ENCODE peak calls at places on chromosome 22, in nine cellular contexts. One of them, this sample, is unnamed.

GRCh38 chr22:25139062-25139461 is 60.6 kb upstream of the CRYBB3 start:
- DNase-seq in EH: no peak
- DNase-seq in amniotic stem cell: no peak
- DNase-seq in stimulated activated naive CD8-positive, alpha-beta T cell treated with anti-CD3 and anti-CD28 coated beads, Interleukin-15, Interleukin-2, amounts not matched to agents 100 U/mL and 50 U/mL, for 24 hours: no peak
- DNase-seq in AG04450: no peak
- DNase-seq in AG08395: no peak
- DNase-seq in GM12892: no peak
- DNase-seq in D341Med: no peak
- DNase-seq in heart right ventricle: peak
- DNase-seq in this sample: no peak

GRCh38 chr22:39254122-39254521 is 9.3 kb upstream of the PDGFB start:
- DNase-seq in EH: no peak
- DNase-seq in amniotic stem cell: no peak
- DNase-seq in stimulated activated naive CD8-positive, alpha-beta T cell treated with anti-CD3 and anti-CD28 coated beads, Interleukin-15, Interleukin-2, amounts not matched to agents 100 U/mL and 50 U/mL, for 24 hours: no peak
- DNase-seq in AG04450: no peak
- DNase-seq in AG08395: no peak
- DNase-seq in GM12892: no peak
- DNase-seq in D341Med: no peak
- DNase-seq in heart right ventricle: no peak
- DNase-seq in this sample: no peak

GRCh38 chr22:41256254-41256897 is 15.6 kb upstream of the CHADL start:
- DNase-seq in EH: peak
- DNase-seq in amniotic stem cell: peak
- DNase-seq in stimulated activated naive CD8-positive, alpha-beta T cell treated with anti-CD3 and anti-CD28 coated beads, Interleukin-15, Interleukin-2, amounts not matched to agents 100 U/mL and 50 U/mL, for 24 hours: no peak
- DNase-seq in AG04450: peak
- DNase-seq in AG08395: peak
- DNase-seq in GM12892: no peak
- DNase-seq in D341Med: no peak
- DNase-seq in heart right ventricle: no peak
- DNase-seq in this sample: peak

GRCh38 chr22:26892401-26893033 is 235.1 kb downstream of the MIAT start:
- DNase-seq in EH: peak
- DNase-seq in amniotic stem cell: no peak
- DNase-seq in stimulated activated naive CD8-positive, alpha-beta T cell treated with anti-CD3 and anti-CD28 coated beads, Interleukin-15, Interleukin-2, amounts not matched to agents 100 U/mL and 50 U/mL, for 24 hours: no peak
- DNase-seq in AG04450: no peak
- DNase-seq in AG08395: peak
- DNase-seq in GM12892: no peak
- DNase-seq in D341Med: no peak
- DNase-seq in heart right ventricle: no peak
- DNase-seq in this sample: no peak

GRCh38 chr22:35540600-35541253 is at the start of gene RASD2:
- DNase-seq in EH: peak
- DNase-seq in amniotic stem cell: no peak
- DNase-seq in stimulated activated naive CD8-positive, alpha-beta T cell treated with anti-CD3 and anti-CD28 coated beads, Interleukin-15, Interleukin-2, amounts not matched to agents 100 U/mL and 50 U/mL, for 24 hours: peak
- DNase-seq in AG04450: no peak
- DNase-seq in AG08395: no peak
- DNase-seq in GM12892: no peak
- DNase-seq in D341Med: peak
- DNase-seq in heart right ventricle: peak
- DNase-seq in this sample: no peak

GRCh38 chr22:19149047-19149883 is 827 bp downstream of the GSC2 start:
- DNase-seq in EH: peak
- DNase-seq in amniotic stem cell: no peak
- DNase-seq in stimulated activated naive CD8-positive, alpha-beta T cell treated with anti-CD3 and anti-CD28 coated beads, Interleukin-15, Interleukin-2, amounts not matched to agents 100 U/mL and 50 U/mL, for 24 hours: peak
- DNase-seq in AG04450: no peak
- DNase-seq in AG08395: no peak
- DNase-seq in GM12892: no peak
- DNase-seq in D341Med: no peak
- DNase-seq in heart right ventricle: no peak
- DNase-seq in this sample: peak

GRCh38 chr22:37193629-37194191 is 5.7 kb upstream of the C1QTNF6 start:
- DNase-seq in EH: peak
- DNase-seq in amniotic stem cell: no peak
- DNase-seq in stimulated activated naive CD8-positive, alpha-beta T cell treated with anti-CD3 and anti-CD28 coated beads, Interleukin-15, Interleukin-2, amounts not matched to agents 100 U/mL and 50 U/mL, for 24 hours: peak
- DNase-seq in AG04450: no peak
- DNase-seq in AG08395: no peak
- DNase-seq in GM12892: no peak
- DNase-seq in D341Med: no peak
- DNase-seq in heart right ventricle: no peak
- DNase-seq in this sample: peak

GRCh38 chr22:44567846-44568493 is 69.9 kb upstream of the RTL6 start:
- DNase-seq in EH: peak
- DNase-seq in amniotic stem cell: no peak
- DNase-seq in stimulated activated naive CD8-positive, alpha-beta T cell treated with anti-CD3 and anti-CD28 coated beads, Interleukin-15, Interleukin-2, amounts not matched to agents 100 U/mL and 50 U/mL, for 24 hours: peak
- DNase-seq in AG04450: no peak
- DNase-seq in AG08395: no peak
- DNase-seq in GM12892: no peak
- DNase-seq in D341Med: no peak
- DNase-seq in heart right ventricle: no peak
- DNase-seq in this sample: peak

GRCh38 chr22:46131151-46131587 is 19.2 kb upstream of the PPARA start:
- DNase-seq in EH: no peak
- DNase-seq in amniotic stem cell: no peak
- DNase-seq in stimulated activated naive CD8-positive, alpha-beta T cell treated with anti-CD3 and anti-CD28 coated beads, Interleukin-15, Interleukin-2, amounts not matched to agents 100 U/mL and 50 U/mL, for 24 hours: no peak
- DNase-seq in AG04450: no peak
- DNase-seq in AG08395: no peak
- DNase-seq in GM12892: no peak
- DNase-seq in D341Med: peak
- DNase-seq in heart right ventricle: peak
- DNase-seq in this sample: no peak

GRCh38 chr22:22197993-22198402 is 46.6 kb upstream of the VPREB1 start:
- DNase-seq in EH: no peak
- DNase-seq in amniotic stem cell: no peak
- DNase-seq in stimulated activated naive CD8-positive, alpha-beta T cell treated with anti-CD3 and anti-CD28 coated beads, Interleukin-15, Interleukin-2, amounts not matched to agents 100 U/mL and 50 U/mL, for 24 hours: no peak
- DNase-seq in AG04450: no peak
- DNase-seq in AG08395: no peak
- DNase-seq in GM12892: no peak
- DNase-seq in D341Med: no peak
- DNase-seq in heart right ventricle: no peak
- DNase-seq in this sample: no peak

GRCh38 chr22:29224859-29225410 is 19.2 kb downstream of the EMID1 start:
- DNase-seq in EH: no peak
- DNase-seq in amniotic stem cell: no peak
- DNase-seq in stimulated activated naive CD8-positive, alpha-beta T cell treated with anti-CD3 and anti-CD28 coated beads, Interleukin-15, Interleukin-2, amounts not matched to agents 100 U/mL and 50 U/mL, for 24 hours: no peak
- DNase-seq in AG04450: no peak
- DNase-seq in AG08395: no peak
- DNase-seq in GM12892: no peak
- DNase-seq in D341Med: peak
- DNase-seq in heart right ventricle: no peak
- DNase-seq in this sample: no peak

GRCh38 chr22:46580940-46581579 is 39.1 kb upstream of the GRAMD4 start:
- DNase-seq in EH: no peak
- DNase-seq in amniotic stem cell: no peak
- DNase-seq in stimulated activated naive CD8-positive, alpha-beta T cell treated with anti-CD3 and anti-CD28 coated beads, Interleukin-15, Interleukin-2, amounts not matched to agents 100 U/mL and 50 U/mL, for 24 hours: no peak
- DNase-seq in AG04450: no peak
- DNase-seq in AG08395: no peak
- DNase-seq in GM12892: no peak
- DNase-seq in D341Med: no peak
- DNase-seq in heart right ventricle: no peak
- DNase-seq in this sample: no peak

GRCh38 chr22:36931446-36931845 is 18.0 kb downstream of the CSF2RB start:
- DNase-seq in EH: no peak
- DNase-seq in amniotic stem cell: no peak
- DNase-seq in stimulated activated naive CD8-positive, alpha-beta T cell treated with anti-CD3 and anti-CD28 coated beads, Interleukin-15, Interleukin-2, amounts not matched to agents 100 U/mL and 50 U/mL, for 24 hours: no peak
- DNase-seq in AG04450: no peak
- DNase-seq in AG08395: no peak
- DNase-seq in GM12892: no peak
- DNase-seq in D341Med: no peak
- DNase-seq in heart right ventricle: no peak
- DNase-seq in this sample: no peak

GRCh38 chr22:39215430-39216142 is 29.2 kb downstream of the PDGFB start:
- DNase-seq in EH: no peak
- DNase-seq in amniotic stem cell: no peak
- DNase-seq in stimulated activated naive CD8-positive, alpha-beta T cell treated with anti-CD3 and anti-CD28 coated beads, Interleukin-15, Interleukin-2, amounts not matched to agents 100 U/mL and 50 U/mL, for 24 hours: peak
- DNase-seq in AG04450: no peak
- DNase-seq in AG08395: no peak
- DNase-seq in GM12892: no peak
- DNase-seq in D341Med: peak
- DNase-seq in heart right ventricle: no peak
- DNase-seq in this sample: no peak

GRCh38 chr22:22450343-22450839 is 58.2 kb downstream of the ZNF280B start:
- DNase-seq in EH: no peak
- DNase-seq in amniotic stem cell: no peak
- DNase-seq in stimulated activated naive CD8-positive, alpha-beta T cell treated with anti-CD3 and anti-CD28 coated beads, Interleukin-15, Interleukin-2, amounts not matched to agents 100 U/mL and 50 U/mL, for 24 hours: no peak
- DNase-seq in AG04450: no peak
- DNase-seq in AG08395: no peak
- DNase-seq in GM12892: peak
- DNase-seq in D341Med: no peak
- DNase-seq in heart right ventricle: no peak
- DNase-seq in this sample: no peak

GRCh38 chr22:49302530-49302929 is 525.1 kb downstream of the BRD1 start:
- DNase-seq in EH: no peak
- DNase-seq in amniotic stem cell: no peak
- DNase-seq in stimulated activated naive CD8-positive, alpha-beta T cell treated with anti-CD3 and anti-CD28 coated beads, Interleukin-15, Interleukin-2, amounts not matched to agents 100 U/mL and 50 U/mL, for 24 hours: no peak
- DNase-seq in AG04450: no peak
- DNase-seq in AG08395: no peak
- DNase-seq in GM12892: no peak
- DNase-seq in D341Med: peak
- DNase-seq in heart right ventricle: no peak
- DNase-seq in this sample: no peak

GRCh38 chr22:19488884-19489843 is 9.4 kb downstream of the CDC45 start:
- DNase-seq in EH: peak
- DNase-seq in amniotic stem cell: no peak
- DNase-seq in stimulated activated naive CD8-positive, alpha-beta T cell treated with anti-CD3 and anti-CD28 coated beads, Interleukin-15, Interleukin-2, amounts not matched to agents 100 U/mL and 50 U/mL, for 24 hours: no peak
- DNase-seq in AG04450: no peak
- DNase-seq in AG08395: peak
- DNase-seq in GM12892: no peak
- DNase-seq in D341Med: no peak
- DNase-seq in heart right ventricle: no peak
- DNase-seq in this sample: peak

GRCh38 chr22:27318516-27318915 is 483.0 kb downstream of the MN1 start:
- DNase-seq in EH: peak
- DNase-seq in amniotic stem cell: no peak
- DNase-seq in stimulated activated naive CD8-positive, alpha-beta T cell treated with anti-CD3 and anti-CD28 coated beads, Interleukin-15, Interleukin-2, amounts not matched to agents 100 U/mL and 50 U/mL, for 24 hours: no peak
- DNase-seq in AG04450: no peak
- DNase-seq in AG08395: peak
- DNase-seq in GM12892: no peak
- DNase-seq in D341Med: no peak
- DNase-seq in heart right ventricle: no peak
- DNase-seq in this sample: peak

GRCh38 chr22:43956805-43957463 is 1.7 kb downstream of the SAMM50 start:
- DNase-seq in EH: no peak
- DNase-seq in amniotic stem cell: no peak
- DNase-seq in stimulated activated naive CD8-positive, alpha-beta T cell treated with anti-CD3 and anti-CD28 coated beads, Interleukin-15, Interleukin-2, amounts not matched to agents 100 U/mL and 50 U/mL, for 24 hours: no peak
- DNase-seq in AG04450: no peak
- DNase-seq in AG08395: no peak
- DNase-seq in GM12892: no peak
- DNase-seq in D341Med: no peak
- DNase-seq in heart right ventricle: no peak
- DNase-seq in this sample: no peak

GRCh38 chr22:38078046-38078840 is 5.7 kb downstream of the SLC16A8 start:
- DNase-seq in EH: no peak
- DNase-seq in amniotic stem cell: no peak
- DNase-seq in stimulated activated naive CD8-positive, alpha-beta T cell treated with anti-CD3 and anti-CD28 coated beads, Interleukin-15, Interleukin-2, amounts not matched to agents 100 U/mL and 50 U/mL, for 24 hours: no peak
- DNase-seq in AG04450: no peak
- DNase-seq in AG08395: no peak
- DNase-seq in GM12892: no peak
- DNase-seq in D341Med: no peak
- DNase-seq in heart right ventricle: no peak
- DNase-seq in this sample: no peak

GRCh38 chr22:19114984-19115552 is 7.1 kb downstream of the DGCR2 start:
- DNase-seq in EH: no peak
- DNase-seq in amniotic stem cell: no peak
- DNase-seq in stimulated activated naive CD8-positive, alpha-beta T cell treated with anti-CD3 and anti-CD28 coated beads, Interleukin-15, Interleukin-2, amounts not matched to agents 100 U/mL and 50 U/mL, for 24 hours: no peak
- DNase-seq in AG04450: no peak
- DNase-seq in AG08395: no peak
- DNase-seq in GM12892: no peak
- DNase-seq in D341Med: no peak
- DNase-seq in heart right ventricle: no peak
- DNase-seq in this sample: no peak

GRCh38 chr22:31496735-31497146 is 405 bp downstream of the SFI1 start:
- DNase-seq in EH: peak
- DNase-seq in amniotic stem cell: no peak
- DNase-seq in stimulated activated naive CD8-positive, alpha-beta T cell treated with anti-CD3 and anti-CD28 coated beads, Interleukin-15, Interleukin-2, amounts not matched to agents 100 U/mL and 50 U/mL, for 24 hours: peak
- DNase-seq in AG04450: no peak
- DNase-seq in AG08395: peak
- DNase-seq in GM12892: no peak
- DNase-seq in D341Med: peak
- DNase-seq in heart right ventricle: peak
- DNase-seq in this sample: no peak

GRCh38 chr22:45735273-45735672 is 63.6 kb downstream of the ATXN10 start:
- DNase-seq in EH: no peak
- DNase-seq in amniotic stem cell: no peak
- DNase-seq in stimulated activated naive CD8-positive, alpha-beta T cell treated with anti-CD3 and anti-CD28 coated beads, Interleukin-15, Interleukin-2, amounts not matched to agents 100 U/mL and 50 U/mL, for 24 hours: no peak
- DNase-seq in AG04450: no peak
- DNase-seq in AG08395: no peak
- DNase-seq in GM12892: no peak
- DNase-seq in D341Med: no peak
- DNase-seq in heart right ventricle: no peak
- DNase-seq in this sample: no peak

GRCh38 chr22:40387758-40388157 is 17.4 kb downstream of the SGSM3 start:
- DNase-seq in EH: no peak
- DNase-seq in amniotic stem cell: no peak
- DNase-seq in stimulated activated naive CD8-positive, alpha-beta T cell treated with anti-CD3 and anti-CD28 coated beads, Interleukin-15, Interleukin-2, amounts not matched to agents 100 U/mL and 50 U/mL, for 24 hours: no peak
- DNase-seq in AG04450: no peak
- DNase-seq in AG08395: no peak
- DNase-seq in GM12892: no peak
- DNase-seq in D341Med: no peak
- DNase-seq in heart right ventricle: no peak
- DNase-seq in this sample: no peak

GRCh38 chr22:44758354-44758969 is 6.1 kb downstream of the ARHGAP8 start:
- DNase-seq in EH: peak
- DNase-seq in amniotic stem cell: peak
- DNase-seq in stimulated activated naive CD8-positive, alpha-beta T cell treated with anti-CD3 and anti-CD28 coated beads, Interleukin-15, Interleukin-2, amounts not matched to agents 100 U/mL and 50 U/mL, for 24 hours: no peak
- DNase-seq in AG04450: no peak
- DNase-seq in AG08395: peak
- DNase-seq in GM12892: no peak
- DNase-seq in D341Med: no peak
- DNase-seq in heart right ventricle: no peak
- DNase-seq in this sample: peak

GRCh38 chr22:29341849-29342127 is 26.3 kb upstream of the RASL10A start:
- DNase-seq in EH: no peak
- DNase-seq in amniotic stem cell: no peak
- DNase-seq in stimulated activated naive CD8-positive, alpha-beta T cell treated with anti-CD3 and anti-CD28 coated beads, Interleukin-15, Interleukin-2, amounts not matched to agents 100 U/mL and 50 U/mL, for 24 hours: no peak
- DNase-seq in AG04450: no peak
- DNase-seq in AG08395: no peak
- DNase-seq in GM12892: no peak
- DNase-seq in D341Med: no peak
- DNase-seq in heart right ventricle: no peak
- DNase-seq in this sample: no peak

GRCh38 chr22:31055322-31056159 is 25.6 kb upstream of the SMTN start:
- DNase-seq in EH: peak
- DNase-seq in amniotic stem cell: peak
- DNase-seq in stimulated activated naive CD8-positive, alpha-beta T cell treated with anti-CD3 and anti-CD28 coated beads, Interleukin-15, Interleukin-2, amounts not matched to agents 100 U/mL and 50 U/mL, for 24 hours: no peak
- DNase-seq in AG04450: peak
- DNase-seq in AG08395: peak
- DNase-seq in GM12892: no peak
- DNase-seq in D341Med: peak
- DNase-seq in heart right ventricle: peak
- DNase-seq in this sample: peak

GRCh38 chr22:31123292-31123602 is 481 bp downstream of the INPP5J start:
- DNase-seq in EH: no peak
- DNase-seq in amniotic stem cell: no peak
- DNase-seq in stimulated activated naive CD8-positive, alpha-beta T cell treated with anti-CD3 and anti-CD28 coated beads, Interleukin-15, Interleukin-2, amounts not matched to agents 100 U/mL and 50 U/mL, for 24 hours: no peak
- DNase-seq in AG04450: no peak
- DNase-seq in AG08395: no peak
- DNase-seq in GM12892: no peak
- DNase-seq in D341Med: no peak
- DNase-seq in heart right ventricle: no peak
- DNase-seq in this sample: no peak

GRCh38 chr22:42270178-42270511 is 308 bp downstream of the TCF20 start:
- DNase-seq in EH: no peak
- DNase-seq in amniotic stem cell: no peak
- DNase-seq in stimulated activated naive CD8-positive, alpha-beta T cell treated with anti-CD3 and anti-CD28 coated beads, Interleukin-15, Interleukin-2, amounts not matched to agents 100 U/mL and 50 U/mL, for 24 hours: peak
- DNase-seq in AG04450: no peak
- DNase-seq in AG08395: no peak
- DNase-seq in GM12892: no peak
- DNase-seq in D341Med: no peak
- DNase-seq in heart right ventricle: peak
- DNase-seq in this sample: no peak

GRCh38 chr22:28426346-28427132 is 253.1 kb downstream of the TTC28 start:
- DNase-seq in EH: peak
- DNase-seq in amniotic stem cell: no peak
- DNase-seq in stimulated activated naive CD8-positive, alpha-beta T cell treated with anti-CD3 and anti-CD28 coated beads, Interleukin-15, Interleukin-2, amounts not matched to agents 100 U/mL and 50 U/mL, for 24 hours: no peak
- DNase-seq in AG04450: no peak
- DNase-seq in AG08395: peak
- DNase-seq in GM12892: no peak
- DNase-seq in D341Med: no peak
- DNase-seq in heart right ventricle: no peak
- DNase-seq in this sample: peak

GRCh38 chr22:32281092-32281491 is 25.9 kb upstream of the SLC5A4 start:
- DNase-seq in EH: peak
- DNase-seq in amniotic stem cell: no peak
- DNase-seq in stimulated activated naive CD8-positive, alpha-beta T cell treated with anti-CD3 and anti-CD28 coated beads, Interleukin-15, Interleukin-2, amounts not matched to agents 100 U/mL and 50 U/mL, for 24 hours: no peak
- DNase-seq in AG04450: no peak
- DNase-seq in AG08395: peak
- DNase-seq in GM12892: no peak
- DNase-seq in D341Med: peak
- DNase-seq in heart right ventricle: no peak
- DNase-seq in this sample: peak

This sample was measured in iris pigment epithelial cell.